ENCODE peak calls at places on chromosomes 2 and 18, in nine cellular contexts. D is tibial nerve; W is left lung; Y is CD4-positive, alpha-beta T cell; G is Peyer's patch; E is A549; N is colonic mucosa; K is AG04450; U is CD8-positive, alpha-beta T cell. S is an unnamed sample.

GRCh38 chr2:106020821-106021316 is 173.2 kb downstream of the UXS1 start:
- DNase-seq in D (no peak), W (no peak), Y (no peak), G (no peak), E (no peak), N (no peak), K (no peak), U (no peak), S (no peak)

GRCh38 chr2:43212931-43213330 is 13.5 kb downstream of the ZFP36L2 start:
- DNase-seq in D (peak; percentile 40), W (peak; percentile 76), Y (no peak), G (no peak), E (no peak), N (peak; percentile 38), K (no peak), U (no peak), S (no peak)

GRCh38 chr2:239540174-239540573 is 139.4 kb upstream of the HDAC4 start:
- DNase-seq in D (no peak), W (no peak), Y (no peak), G (no peak), E (no peak), N (no peak), K (no peak), U (no peak), S (peak; percentile 13)

GRCh38 chr2:88230912-88231311 is 60.8 kb downstream of the THNSL2 start:
- DNase-seq in D (no peak), W (no peak), Y (no peak), G (no peak), E (no peak), N (no peak), K (no peak), U (no peak), S (no peak)

GRCh38 chr2:232885264-232885961 is 15.3 kb downstream of the SNORC start:
- DNase-seq in D (peak; percentile 10), W (no peak), Y (no peak), G (no peak), E (no peak), N (no peak), K (no peak), U (no peak), S (no peak)

GRCh38 chr2:3445891-3446290 is 66.4 kb downstream of the TRAPPC12 start:
- DNase-seq in D (no peak), W (no peak), Y (no peak), G (no peak), E (no peak), N (no peak), K (no peak), U (no peak), S (no peak)

GRCh38 chr2:238908960-238909951 is 61.4 kb downstream of the TWIST2 start:
- DNase-seq in D (no peak), W (peak; percentile 71), Y (no peak), G (peak; percentile 47), E (no peak), N (no peak), K (no peak), U (no peak), S (peak; percentile 46)

GRCh38 chr2:58515827-58516574 is 274.9 kb upstream of the FANCL start:
- DNase-seq in D (no peak), W (no peak), Y (no peak), G (no peak), E (no peak), N (no peak), K (no peak), U (no peak), S (no peak)

GRCh38 chr2:240024766-240025165 is 376 bp downstream of the NDUFA10 start:
- DNase-seq in D (no peak), W (no peak), Y (peak; percentile 7), G (peak; percentile 61), E (peak; percentile 7), N (no peak), K (no peak), U (peak; percentile 5), S (no peak)

GRCh38 chr2:29583104-29583503 is 338.3 kb downstream of the ALK start:
- DNase-seq in D (no peak), W (no peak), Y (no peak), G (no peak), E (no peak), N (no peak), K (peak; percentile 13), U (no peak), S (no peak)

GRCh38 chr2:52500561-52500960 is 1267.0 kb upstream of the CHAC2 start:
- DNase-seq in D (no peak), W (no peak), Y (no peak), G (no peak), E (no peak), N (no peak), K (no peak), U (no peak), S (no peak)

GRCh38 chr18:79548077-79548450 is 131.5 kb upstream of the CTDP1 start:
- DNase-seq in D (no peak), W (peak; percentile 76), Y (no peak), G (peak; percentile 37), E (no peak), N (no peak), K (no peak), U (no peak), S (peak; percentile 50)

GRCh38 chr2:102439065-102439695 is 16.2 kb downstream of the IL18RAP start:
- DNase-seq in D (no peak), W (no peak), Y (no peak), G (no peak), E (peak; percentile 14), N (no peak), K (peak; percentile 52), U (no peak), S (no peak)

GRCh38 chr2:29802976-29803375 is 118.4 kb downstream of the ALK start:
- DNase-seq in D (no peak), W (no peak), Y (no peak), G (no peak), E (no peak), N (no peak), K (no peak), U (no peak), S (no peak)

GRCh38 chr2:25740810-25741381 is 67.5 kb upstream of the DTNB start:
- DNase-seq in D (no peak), W (no peak), Y (no peak), G (no peak), E (no peak), N (no peak), K (no peak), U (no peak), S (no peak)

GRCh38 chr2:28633204-28633603 is 118.4 kb upstream of the PPP1CB start:
- DNase-seq in D (no peak), W (no peak), Y (no peak), G (no peak), E (no peak), N (no peak), K (no peak), U (no peak), S (no peak)

GRCh38 chr2:132736059-132736458 is 66.1 kb upstream of the LYPD1 start:
- DNase-seq in D (no peak), W (no peak), Y (no peak), G (no peak), E (no peak), N (no peak), K (no peak), U (no peak), S (no peak)
- H3K9me3 ChIP-seq in D (no peaks in the 10 kb centered on the region), W (no peaks in the 10 kb centered on the region), Y (no peaks in the 10 kb centered on the region), G (no peaks in the 10 kb centered on the region), E (no peaks in the 10 kb centered on the region), N (no peaks in the 10 kb centered on the region), K (no peaks in the 10 kb centered on the region), U (no peaks in the 10 kb centered on the region), S (no peaks in the 10 kb centered on the region)

DNA sequence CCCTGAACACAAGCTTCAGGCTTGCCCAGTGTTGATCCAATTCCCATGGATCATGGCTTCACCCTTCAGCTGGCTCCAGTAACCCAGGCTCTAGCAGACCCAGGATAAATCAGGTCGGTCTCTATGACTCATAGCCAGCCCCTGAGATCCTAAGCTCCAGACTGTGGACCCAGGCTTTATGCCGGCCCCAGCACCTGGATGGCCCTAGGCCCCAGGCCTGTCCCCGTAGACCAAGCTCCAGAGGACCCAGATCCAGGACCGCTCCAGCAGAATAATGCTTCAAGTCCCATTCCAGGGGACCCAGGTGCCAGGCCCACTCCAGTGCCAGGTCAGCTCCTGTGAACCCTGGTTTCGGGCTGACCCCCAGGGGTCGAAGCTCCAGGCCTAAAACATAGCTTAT is 1589.9 kb upstream of the DDX18 start:
- DNase-seq in D (no peak), W (peak; percentile 38), Y (no peak), G (no peak), E (no peak), N (no peak), K (no peak), U (no peak), S (no peak)
- H3K9me3 ChIP-seq in D (no peaks in the 10 kb centered on the region), W (no peaks in the 10 kb centered on the region), Y (peaks cover 5% of the 10 kb centered on the region), G (no peaks in the 10 kb centered on the region), E (peaks cover 2% of the 10 kb centered on the region), N (no peaks in the 10 kb centered on the region), K (peaks cover 14% of the 10 kb centered on the region), U (no peaks in the 10 kb centered on the region), S (no peaks in the 10 kb centered on the region)

GRCh38 chr2:40611196-40611595 is 159.3 kb upstream of the SLC8A1 start:
- DNase-seq in D (no peak), W (no peak), Y (no peak), G (no peak), E (no peak), N (no peak), K (no peak), U (no peak), S (no peak)
- H3K9me3 ChIP-seq in D (no peaks in the 10 kb centered on the region), W (no peaks in the 10 kb centered on the region), Y (no peaks in the 10 kb centered on the region), G (no peaks in the 10 kb centered on the region), E (no peaks in the 10 kb centered on the region), N (no peaks in the 10 kb centered on the region), K (no peaks in the 10 kb centered on the region), U (peaks cover 3% of the 10 kb centered on the region), S (no peaks in the 10 kb centered on the region)

DNA sequence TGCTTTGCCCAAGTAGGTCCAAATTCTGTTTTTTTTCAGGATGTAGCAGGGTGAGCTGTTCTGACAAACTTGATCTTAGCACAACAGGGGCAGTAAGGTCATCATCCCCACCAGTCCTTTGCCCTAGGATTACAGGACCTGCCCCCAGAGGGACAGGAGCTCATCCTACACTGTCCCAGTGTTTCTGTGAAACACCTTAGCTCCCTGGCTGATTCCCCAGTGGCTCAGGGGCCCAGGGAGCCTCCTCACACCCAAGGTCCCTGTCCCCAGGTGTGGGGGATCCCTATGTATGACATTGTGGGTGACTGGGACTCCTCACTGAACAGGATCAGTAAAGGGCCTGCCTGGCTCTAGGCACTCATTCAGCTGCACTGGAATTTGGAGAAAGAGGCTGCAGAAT is 191.2 kb downstream of the ANKRD30B start:
- DNase-seq in D (no peak), W (no peak), Y (no peak), G (no peak), E (no peak), N (no peak), K (no peak), U (no peak), S (no peak)
- H3K9me3 ChIP-seq in D (no peaks in the 10 kb centered on the region), W (no peaks in the 10 kb centered on the region), Y (no peaks in the 10 kb centered on the region), G (no peaks in the 10 kb centered on the region), E (no peaks in the 10 kb centered on the region), N (no peaks in the 10 kb centered on the region), K (peaks cover 64% of the 10 kb centered on the region), U (no peaks in the 10 kb centered on the region), S (no peaks in the 10 kb centered on the region)

DNA sequence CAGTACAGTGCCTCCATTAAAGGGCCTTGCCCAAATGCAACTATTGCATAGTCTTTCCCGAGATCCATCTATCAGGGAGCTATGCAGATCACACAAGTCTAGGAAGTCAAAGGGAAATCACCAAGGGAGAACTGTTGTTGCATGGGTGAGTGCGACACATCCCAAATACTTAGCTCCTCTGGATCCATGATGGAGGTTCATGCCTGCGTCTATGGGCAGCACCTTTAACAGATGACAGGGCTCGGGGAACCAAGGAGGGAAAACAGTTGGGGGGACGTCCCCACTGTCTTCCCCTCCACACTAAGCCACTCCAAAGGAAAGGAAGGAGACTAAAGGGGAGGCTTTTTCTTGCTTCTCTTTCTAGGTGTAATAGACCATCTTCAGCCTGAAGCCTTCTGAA is 552.8 kb upstream of the PKDCC start:
- DNase-seq in D (no peak), W (no peak), Y (no peak), G (no peak), E (peak; percentile 9), N (no peak), K (no peak), U (no peak), S (no peak)
- H3K9me3 ChIP-seq in D (peaks cover 33% of the 10 kb centered on the region), W (no peaks in the 10 kb centered on the region), Y (peaks cover 40% of the 10 kb centered on the region), G (no peaks in the 10 kb centered on the region), E (peaks cover 27% of the 10 kb centered on the region), N (no peaks in the 10 kb centered on the region), K (peaks cover 21% of the 10 kb centered on the region), U (peaks cover 16% of the 10 kb centered on the region), S (no peaks in the 10 kb centered on the region)

S was measured in right lobe of liver.